ENCODE peak calls at places on chromosomes 6 and 20, in five cellular contexts. U is endodermal cell, Z is heart right ventricle, D is upper lobe of left lung, Q is hepatocyte. O is an unnamed sample. For H3K4me1 and H3K27me3, the result is how much of the 10 kb centered on the place peaks cover.

GRCh38 chr6:41189968-41190367 is 11.0 kb downstream of the TREML2 start:
- DNase-seq in U (no peak), Z (no peak), D (no peak), Q (no peak), O (no peak)

GRCh38 chr20:575230-575629 is 31.6 kb upstream of the CSNK2A1 start:
- DNase-seq in U (peak), Z (no peak), D (no peak), Q (no peak), O (no peak)

GRCh38 chr6:50970908-50971307 is 152.2 kb downstream of the TFAP2B start:
- DNase-seq in U (no peak), Z (no peak), D (no peak), Q (no peak), O (no peak)

GRCh38 chr6:21999012-21999528 is 297.8 kb downstream of the PRL start:
- DNase-seq in U (no peak), Z (peak), D (no peak), Q (peak), O (no peak)

GRCh38 chr6:37258405-37258704 is 411 bp upstream of the TMEM217 start:
- DNase-seq in U (no peak), Z (no peak), D (no peak), Q (no peak), O (no peak)

GRCh38 chr20:47727170-47727880 is 58.0 kb downstream of the SULF2 start:
- DNase-seq in U (no peak), Z (peak), D (peak), Q (no peak), O (no peak)

GRCh38 chr20:58645277-58645968 is 5.7 kb upstream of the STX16 start:
- DNase-seq in U (peak), Z (no peak), D (no peak), Q (no peak), O (no peak)

GRCh38 chr6:167797079-167797870 is 29.4 kb upstream of the AFDN start:
- DNase-seq in U (no peak), Z (no peak), D (no peak), Q (no peak), O (no peak)

GRCh38 chr6:131682427-131682826 is 18.8 kb downstream of the OR2A4 start:
- DNase-seq in U (no peak), Z (no peak), D (no peak), Q (no peak), O (no peak)

GRCh38 chr6:506920-507523 is 115.5 kb downstream of the IRF4 start:
- DNase-seq in U (no peak), Z (no peak), D (no peak), Q (no peak), O (no peak)
- H3K4me1 ChIP-seq in U (under half), Z (under half), D (under half), Q (under half), O (under half)

GRCh38 chr6:103734016-103734415 is 1125.7 kb downstream of the HACE1 start:
- DNase-seq in U (no peak), Z (no peak), D (no peak), Q (no peak), O (no peak)

DNA sequence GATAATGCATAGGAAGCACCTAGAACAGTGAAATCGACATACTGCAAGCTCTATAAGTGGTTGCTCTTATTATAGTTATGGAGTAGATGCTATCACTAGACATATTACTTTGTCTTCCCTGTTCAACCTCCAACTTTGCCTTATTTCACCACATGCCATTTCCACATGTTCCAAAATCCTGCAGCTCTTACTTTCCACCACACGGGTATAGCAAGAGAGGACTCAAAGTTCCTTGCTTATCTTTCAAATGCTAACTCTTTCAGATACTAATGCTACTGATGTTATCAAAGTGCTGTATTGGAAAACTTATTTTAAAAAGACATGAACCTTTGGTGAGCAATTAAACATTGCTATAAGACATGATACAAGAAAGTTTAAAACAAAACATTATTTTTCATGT is 1130.1 kb downstream of the HACE1 start:
- DNase-seq in U (no peak), Z (no peak), D (no peak), Q (no peak), O (no peak)
- TF ChIP-seq CTCF in U (peak), Z (no peak), D (no peak), Q (no peak), O (no peak)

GRCh38 chr6:166470029-166470862 is 87.5 kb upstream of the MPC1 start:
- DNase-seq in U (no peak), Z (no peak), D (peak), Q (no peak), O (no peak)
- H3K27me3 ChIP-seq in U (under half), Z (under half), D (under half), Q (under half), O (under half)

GRCh38 chr6:56478202-56478601 is 164.5 kb downstream of the DST start:
- DNase-seq in U (no peak), Z (no peak), D (no peak), Q (no peak), O (no peak)

GRCh38 chr6:56479381-56479780 is 163.3 kb downstream of the DST start:
- DNase-seq in U (no peak), Z (no peak), D (no peak), Q (no peak), O (no peak)

GRCh38 chr6:56474531-56474930 is 168.2 kb downstream of the DST start:
- DNase-seq in U (no peak), Z (no peak), D (no peak), Q (no peak), O (no peak)

GRCh38 chr6:56477241-56477640 is 165.4 kb downstream of the DST start:
- DNase-seq in U (no peak), Z (no peak), D (no peak), Q (no peak), O (no peak)

DNA sequence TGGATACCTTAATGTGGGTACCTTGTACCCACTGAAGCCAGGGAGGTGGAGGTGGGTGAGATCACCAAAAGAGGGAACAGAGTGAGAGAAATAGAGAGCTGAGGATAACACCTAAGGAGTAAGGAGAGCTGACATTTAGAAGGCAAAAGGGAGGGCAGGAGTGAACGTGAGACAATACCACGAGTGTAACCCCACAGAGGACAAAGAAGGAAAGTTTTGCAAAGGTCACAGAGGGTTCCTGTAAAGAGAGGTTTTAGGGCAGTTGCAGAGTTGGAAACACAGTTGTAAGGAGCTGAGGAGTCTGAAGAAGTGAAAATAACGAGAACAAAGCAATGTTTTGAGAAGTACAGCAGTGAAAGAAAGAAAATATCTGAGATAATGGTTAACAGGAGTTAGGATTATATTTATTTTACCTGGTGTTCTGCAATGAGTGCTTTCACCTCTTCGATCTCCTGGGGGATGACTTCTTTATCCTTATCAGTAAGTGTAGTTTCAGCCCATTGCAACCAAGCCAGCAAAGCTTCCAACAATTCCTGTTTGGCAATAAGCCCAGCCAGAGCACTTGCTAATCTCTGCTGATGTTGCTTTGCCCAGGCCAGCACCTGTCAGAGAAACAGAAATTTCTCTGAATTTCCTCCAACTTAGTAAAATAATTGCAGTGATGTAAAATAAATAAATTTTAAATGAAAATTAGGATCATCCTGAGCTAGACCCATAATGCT is 166.8 kb downstream of the DST start:
- DNase-seq in U (no peak), Z (peak), D (no peak), Q (peak), O (no peak)
- H3K4me1 ChIP-seq in U (under half), Z (under half), D (under half), Q (under half), O (under half)

O was measured in ascending aorta.